ENCODE peak calls at places on chromosomes 5 and 9, in seven cellular contexts. J is astrocyte; A is right atrium auricular region; W is transverse colon; C is CD8-positive, alpha-beta T cell; F is aorta; X is CD8-positive, alpha-beta memory T cell. S is an unnamed sample. For H3K4me1, the result is how much of the 10 kb centered on the place peaks cover.

GRCh38 chr9:113563856-113564514 is 100.5 kb downstream of the RGS3 start:
- DNase-seq in J (no peak), F (peak), W (no peak), A (no peak), C (no peak), X (no peak), S (no peak)

GRCh38 chr9:69250681-69251080 is 74.3 kb upstream of the ENTREP1 start:
- DNase-seq in F (no peak), C (no peak), X (no peak), W (no peak), A (no peak), J (no peak), S (no peak)

GRCh38 chr9:132694144-132694543 is 23.9 kb downstream of the GTF3C4 start:
- DNase-seq in W (no peak), J (no peak), A (no peak), C (peak), X (no peak), F (no peak), S (no peak)

GRCh38 chr5:17113174-17113941 is 104.1 kb upstream of the BASP1 start:
- DNase-seq in F (no peak), X (no peak), J (peak), W (no peak), C (no peak), A (no peak), S (no peak)

GRCh38 chr5:1840071-1840547 is 38.9 kb downstream of the NDUFS6 start:
- DNase-seq in W (no peak), C (no peak), A (no peak), X (no peak), F (peak), J (no peak), S (no peak)

GRCh38 chr9:129326061-129327005 is 148.3 kb upstream of the IER5L start:
- DNase-seq in C (no peak), W (no peak), F (no peak), X (no peak), J (no peak), A (no peak), S (no peak)

GRCh38 chr9:928363-929042 is 48.0 kb upstream of the DMRT3 start:
- DNase-seq in W (peak), F (no peak), C (no peak), X (no peak), J (no peak), A (no peak), S (no peak)

GRCh38 chr5:143554918-143555477 is 151.5 kb upstream of the NR3C1 start:
- DNase-seq in W (no peak), F (no peak), C (no peak), J (peak), A (no peak), X (no peak), S (no peak)

GRCh38 chr9:99057665-99058625 is 47.0 kb upstream of the TGFBR1 start:
- DNase-seq in C (peak), F (no peak), J (peak), W (peak), X (peak), A (no peak), S (no peak)

GRCh38 chr5:56979968-56980367 is 28.0 kb upstream of the MIER3 start:
- DNase-seq in X (no peak), F (no peak), J (no peak), C (no peak), A (no peak), W (no peak), S (no peak)

GRCh38 chr5:127235136-127235535 is 55.5 kb upstream of the MEGF10 start:
- DNase-seq in W (no peak), J (peak), F (no peak), X (no peak), C (no peak), A (no peak), S (no peak)

GRCh38 chr5:170751631-170752030 is 31.9 kb upstream of the GABRP start:
- DNase-seq in J (no peak), A (no peak), F (no peak), C (no peak), W (no peak), X (no peak), S (peak)

GRCh38 chr9:112831281-112831851 is 59.3 kb downstream of the SLC46A2 start:
- DNase-seq in F (peak), X (no peak), C (no peak), W (peak), A (peak), J (no peak), S (no peak)

GRCh38 chr9:83312543-83312942 is 225.7 kb downstream of the FRMD3 start:
- DNase-seq in X (no peak), W (no peak), J (no peak), C (no peak), F (no peak), A (no peak), S (no peak)

GRCh38 chr9:115008536-115008935 is 78.1 kb upstream of the TNFSF8 start:
- DNase-seq in A (no peak), F (no peak), C (no peak), X (no peak), W (no peak), J (peak), S (no peak)

GRCh38 chr9:14561929-14562386 is 131.3 kb downstream of the ZDHHC21 start:
- DNase-seq in A (no peak), J (no peak), C (no peak), F (no peak), X (no peak), W (no peak), S (no peak)

GRCh38 chr5:178777557-178777956 is 47.1 kb upstream of the ZNF354A start:
- DNase-seq in J (no peak), X (no peak), A (no peak), W (peak), F (peak), C (no peak), S (no peak)

GRCh38 chr5:3181641-3182040 is 414.0 kb upstream of the IRX1 start:
- DNase-seq in W (no peak), C (no peak), F (no peak), A (no peak), J (no peak), X (no peak), S (no peak)

GRCh38 chr5:146635443-146635842 is 119.5 kb upstream of the GPR151 start:
- DNase-seq in J (no peak), C (no peak), F (no peak), W (no peak), X (no peak), A (no peak), S (no peak)

GRCh38 chr9:128632066-128632465 is 24.6 kb downstream of the DYNC2I2 start:
- DNase-seq in X (no peak), A (no peak), C (no peak), J (no peak), W (no peak), F (no peak), S (no peak)

GRCh38 chr5:132771559-132771998 is 5.5 kb downstream of the SEPTIN8 start:
- DNase-seq in W (no peak), J (peak), X (no peak), F (peak), A (peak), C (no peak), S (no peak)

GRCh38 chr9:116706310-116707290 is 19.5 kb downstream of the TRIM32 start:
- DNase-seq in F (no peak), W (no peak), J (no peak), A (no peak), C (no peak), X (no peak), S (no peak)

GRCh38 chr5:127518319-127518621 is 830 bp downstream of the PRRC1 start:
- DNase-seq in C (no peak), W (no peak), X (no peak), F (no peak), A (no peak), J (peak), S (no peak)

GRCh38 chr5:160230686-160231527 is 1.6 kb downstream of the FABP6 start:
- DNase-seq in X (no peak), A (no peak), J (peak), F (peak), W (no peak), C (no peak), S (no peak)

GRCh38 chr5:55823151-55823796 is 27.9 kb upstream of the IL31RA start:
- DNase-seq in F (no peak), C (no peak), J (no peak), X (no peak), A (no peak), W (no peak), S (no peak)

GRCh38 chr9:104028827-104029226 is 65.3 kb upstream of the SMC2 start:
- DNase-seq in C (no peak), A (no peak), F (no peak), W (no peak), X (no peak), J (no peak), S (no peak)

GRCh38 chr5:156396830-156397081 is 69.8 kb downstream of the SGCD start:
- DNase-seq in X (no peak), J (no peak), A (no peak), F (no peak), W (no peak), C (no peak), S (no peak)

GRCh38 chr9:98175013-98175679 is 17.3 kb downstream of the CORO2A start:
- DNase-seq in F (no peak), X (no peak), W (no peak), A (no peak), C (no peak), J (no peak), S (no peak)

GRCh38 chr5:139725073-139725830 is 70.4 kb upstream of the PSD2 start:
- DNase-seq in C (no peak), J (peak), X (no peak), F (peak), A (peak), W (no peak), S (peak)

GRCh38 chr5:126446498-126447224 is 23.5 kb downstream of the GRAMD2B start:
- DNase-seq in J (peak), W (peak), X (no peak), F (no peak), C (no peak), A (no peak), S (no peak)

GRCh38 chr9:110578896-110579752 is at the start of gene SVEP1:
- DNase-seq in A (no peak), C (no peak), J (peak), F (peak), W (no peak), X (no peak), S (peak)

GRCh38 chr9:36290996-36291395 is 32.7 kb upstream of the GNE start:
- DNase-seq in F (no peak), X (no peak), A (no peak), J (no peak), C (no peak), W (no peak), S (no peak)

GRCh38 chr5:139470821-139471300 is at the start of gene SMIM33:
- DNase-seq in W (peak), J (no peak), X (peak), A (no peak), C (no peak), F (no peak), S (no peak)

GRCh38 chr9:4967521-4967920 is 17.6 kb upstream of the JAK2 start:
- DNase-seq in W (no peak), X (no peak), F (no peak), C (no peak), A (no peak), J (no peak), S (no peak)

GRCh38 chr9:4962085-4962484 is 23.0 kb upstream of the JAK2 start:
- DNase-seq in J (no peak), F (no peak), X (no peak), W (no peak), C (no peak), A (no peak), S (no peak)

GRCh38 chr9:4964540-4964939 is 20.5 kb upstream of the JAK2 start:
- DNase-seq in W (no peak), J (no peak), A (no peak), X (no peak), F (no peak), C (no peak), S (no peak)

GRCh38 chr9:4969130-4969529 is 15.9 kb upstream of the JAK2 start:
- DNase-seq in C (no peak), X (no peak), W (no peak), A (no peak), J (no peak), F (no peak), S (no peak)

GRCh38 chr9:4965174-4965821 is 19.8 kb upstream of the JAK2 start:
- DNase-seq in F (no peak), W (no peak), J (no peak), C (no peak), X (no peak), A (no peak), S (no peak)
- H3K4me3 ChIP-seq in F (no peak), W (no peak), J (no peak), C (no peak), X (no peak), A (no peak), S (no peak)

GRCh38 chr5:131563434-131564228 is 71.4 kb downstream of the RAPGEF6 start:
- DNase-seq in J (no peak), A (no peak), W (no peak), C (no peak), F (no peak), X (no peak), S (no peak)
- H3K4me1 ChIP-seq in J (under half), A (under half), W (under half), C (under half), F (under half), X (under half), S (under half)

GRCh38 chr9:77017505-77017894 is 2.0 kb upstream of the FOXB2 start:
- DNase-seq in C (no peak), F (no peak), X (no peak), W (no peak), J (no peak), A (peak), S (no peak)

GRCh38 chr9:77018058-77019009 is 1.1 kb upstream of the FOXB2 start:
- DNase-seq in A (peak), F (peak), X (no peak), C (no peak), W (no peak), J (no peak), S (no peak)

GRCh38 chr9:77019810-77020437 is 469 bp downstream of the FOXB2 start:
- DNase-seq in W (no peak), J (no peak), F (peak), C (no peak), A (no peak), X (no peak), S (no peak)

GRCh38 chr9:77020438-77021264 is 1.2 kb downstream of the FOXB2 start:
- DNase-seq in X (no peak), A (no peak), C (no peak), W (no peak), F (peak), J (no peak), S (no peak)

DNA sequence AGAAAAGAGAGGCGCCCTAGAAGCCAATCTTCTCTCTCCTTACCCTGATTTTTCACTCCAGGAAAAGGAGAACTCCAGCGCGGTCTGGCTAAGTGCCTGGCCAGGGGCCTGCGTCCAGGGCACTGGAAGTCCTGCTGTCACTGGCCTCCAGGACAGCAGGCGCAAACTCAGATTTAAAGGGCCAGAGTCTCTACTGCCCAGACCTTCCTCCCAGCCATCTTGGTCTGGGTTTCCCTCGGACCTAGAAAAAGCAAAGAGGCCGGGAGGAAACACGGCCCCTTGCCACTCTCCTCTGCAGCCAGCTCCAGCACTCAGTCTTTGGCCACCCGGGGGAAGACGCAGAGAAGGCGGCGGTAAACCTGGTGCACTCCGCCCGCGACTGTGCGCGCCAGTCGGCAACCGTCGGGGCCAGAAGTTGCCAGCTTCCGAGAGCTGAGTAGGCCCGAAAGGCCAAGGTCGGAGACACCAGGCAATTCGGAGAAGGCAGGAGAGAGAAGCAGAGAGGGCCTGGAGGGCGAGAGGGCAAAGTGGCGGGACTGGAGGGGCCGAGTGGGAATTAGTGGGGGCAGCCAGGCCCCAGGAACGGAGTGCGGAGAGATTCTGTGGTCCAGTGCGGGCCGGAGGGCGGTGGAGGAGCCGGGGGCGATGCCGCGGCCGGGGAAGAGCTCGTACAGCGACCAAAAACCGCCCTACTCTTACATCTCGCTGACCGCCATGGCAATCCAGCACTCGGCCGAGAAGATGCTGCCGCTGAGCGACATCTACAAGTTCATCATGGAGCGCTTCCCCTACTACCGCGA is at the start of gene FOXB2:
- DNase-seq in W (no peak), A (no peak), J (no peak), F (peak), X (no peak), C (no peak), S (no peak)
- H3K4me3 ChIP-seq in W (no peak), A (no peak), J (no peak), F (no peak), X (no peak), C (no peak), S (peak)

GRCh38 chr5:61686491-61687257 is 354.6 kb downstream of the ZSWIM6 start:
- DNase-seq in F (no peak), W (no peak), X (no peak), C (no peak), A (no peak), J (no peak), S (no peak)

GRCh38 chr5:61687371-61687770 is 355.3 kb downstream of the ZSWIM6 start:
- DNase-seq in A (no peak), F (no peak), J (peak), W (no peak), X (no peak), C (no peak), S (no peak)

GRCh38 chr5:61679562-61679961 is 347.5 kb downstream of the ZSWIM6 start:
- DNase-seq in J (no peak), A (no peak), C (no peak), F (no peak), X (no peak), W (no peak), S (no peak)

GRCh38 chr5:61680247-61680646 is 348.2 kb downstream of the ZSWIM6 start:
- DNase-seq in X (no peak), A (no peak), F (no peak), W (no peak), J (no peak), C (no peak), S (no peak)

GRCh38 chr5:61683926-61684325 is 351.9 kb downstream of the ZSWIM6 start:
- DNase-seq in J (no peak), A (no peak), C (no peak), X (no peak), W (no peak), F (no peak), S (no peak)
- H3K4me1 ChIP-seq in J (under half), A (under half), C (under half), X (under half), W (under half), F (under half), S (under half)

GRCh38 chr5:151139015-151139414 is 18.6 kb downstream of the ANXA6 start:
- DNase-seq in C (no peak), J (no peak), F (no peak), A (no peak), X (peak), W (no peak), S (no peak)

GRCh38 chr5:151139646-151140045 is 17.9 kb downstream of the ANXA6 start:
- DNase-seq in A (no peak), C (no peak), X (peak), F (no peak), W (no peak), J (no peak), S (no peak)

GRCh38 chr5:151142933-151143332 is 14.6 kb downstream of the ANXA6 start:
- DNase-seq in C (no peak), W (no peak), J (no peak), X (no peak), F (no peak), A (no peak), S (no peak)

GRCh38 chr5:151141535-151141934 is 16.0 kb downstream of the ANXA6 start:
- DNase-seq in J (no peak), A (no peak), C (peak), W (peak), F (no peak), X (peak), S (no peak)

DNA sequence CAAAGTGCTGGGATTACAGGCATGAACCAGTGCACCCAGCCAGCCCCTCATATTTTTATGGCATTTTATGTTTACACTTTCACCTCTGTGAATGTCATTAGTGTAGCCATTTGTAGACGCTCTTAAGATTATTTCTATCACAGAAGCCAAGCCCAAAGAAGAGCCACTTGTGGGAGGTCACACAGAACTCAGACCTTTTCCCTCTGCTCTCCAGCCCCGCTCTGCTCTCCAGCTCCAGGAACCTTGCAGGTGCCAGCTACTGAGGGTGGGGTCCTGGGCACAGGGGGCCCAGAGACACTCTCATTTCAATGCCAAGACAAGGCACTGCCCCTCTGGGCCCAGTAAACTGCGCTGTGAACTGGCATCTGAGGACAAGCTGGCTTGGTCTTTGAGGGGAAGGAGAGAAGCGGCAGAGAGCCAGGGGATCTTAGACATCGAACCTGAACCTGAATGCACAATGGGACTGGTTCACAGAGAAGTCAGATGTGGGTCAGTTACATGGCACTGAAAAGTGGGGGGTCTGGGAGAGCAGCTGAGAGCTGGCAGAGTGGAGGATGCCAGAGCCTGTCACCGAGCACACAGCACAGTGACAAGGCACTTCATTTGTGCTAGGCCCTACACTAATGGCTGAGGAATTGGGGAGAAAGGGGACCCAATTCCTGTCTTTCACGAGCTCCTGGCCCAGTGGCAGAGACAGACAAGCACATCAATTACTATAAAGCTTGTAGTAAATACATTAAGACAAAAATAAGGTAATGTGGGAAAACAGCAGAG is 16.7 kb downstream of the ANXA6 start:
- DNase-seq in W (no peak), C (no peak), F (no peak), A (no peak), J (no peak), X (no peak), S (no peak)
- H3K4me3 ChIP-seq in W (no peak), C (peak), F (no peak), A (no peak), J (no peak), X (peak), S (no peak)

GRCh38 chr5:141483842-141484241 is 988 bp upstream of the PCDHGC4 start:
- DNase-seq in A (peak), J (no peak), F (no peak), X (no peak), C (no peak), W (no peak), S (no peak)
- H3K4me1 ChIP-seq in A (under half), J (under half), F (under half), X (under half), C (under half), W (under half), S (under half)

S was measured in BE2C.